ENCODE peak calls at places on chromosomes 12 and 14, in four cellular contexts. M, D, U and A are unnamed samples.

GRCh38 chr12:43921666-43922337 is 85.9 kb downstream of the TMEM117 start:
- DNase-seq in D (no peak), M (no peak), U (no peak), A (no peak)

GRCh38 chr12:105120551-105120950 is 13.0 kb downstream of the WASHC4 start:
- DNase-seq in D (no peak), U (no peak), M (no peak), A (no peak)

GRCh38 chr14:98591161-98591560 is 680.8 kb downstream of the BCL11B start:
- DNase-seq in M (no peak), D (no peak), U (no peak), A (no peak)

GRCh38 chr12:124449623-124450375 is 117.6 kb downstream of the NCOR2 start:
- DNase-seq in U (peak; percentile 46), D (no peak), M (no peak), A (no peak)

GRCh38 chr14:86257973-86258372 is 728.0 kb downstream of the FLRT2 start:
- DNase-seq in U (no peak), M (no peak), D (no peak), A (no peak)

GRCh38 chr12:124554429-124555029 is 12.9 kb downstream of the NCOR2 start:
- DNase-seq in M (no peak), U (peak; percentile 69), D (no peak), A (peak; percentile 48)

GRCh38 chr14:90567991-90568390 is 171.2 kb downstream of the CALM1 start:
- DNase-seq in U (peak; percentile 26), D (no peak), M (no peak), A (no peak)

GRCh38 chr14:33317675-33318074 is 379.0 kb downstream of the NPAS3 start:
- DNase-seq in D (no peak), M (no peak), U (no peak), A (no peak)

GRCh38 chr14:81517798-81518398 is 15.8 kb downstream of the SEL1L start:
- DNase-seq in U (no peak), M (peak; percentile 39), D (no peak), A (peak; percentile 60)

GRCh38 chr14:81523016-81523415 is 10.6 kb downstream of the SEL1L start:
- DNase-seq in M (no peak), D (no peak), U (no peak), A (no peak)

GRCh38 chr14:81519200-81519998 is 14.3 kb downstream of the SEL1L start:
- DNase-seq in U (no peak), M (no peak), D (no peak), A (no peak)

GRCh38 chr14:81521356-81521755 is 12.3 kb downstream of the SEL1L start:
- DNase-seq in U (no peak), M (no peak), D (no peak), A (no peak)

DNA sequence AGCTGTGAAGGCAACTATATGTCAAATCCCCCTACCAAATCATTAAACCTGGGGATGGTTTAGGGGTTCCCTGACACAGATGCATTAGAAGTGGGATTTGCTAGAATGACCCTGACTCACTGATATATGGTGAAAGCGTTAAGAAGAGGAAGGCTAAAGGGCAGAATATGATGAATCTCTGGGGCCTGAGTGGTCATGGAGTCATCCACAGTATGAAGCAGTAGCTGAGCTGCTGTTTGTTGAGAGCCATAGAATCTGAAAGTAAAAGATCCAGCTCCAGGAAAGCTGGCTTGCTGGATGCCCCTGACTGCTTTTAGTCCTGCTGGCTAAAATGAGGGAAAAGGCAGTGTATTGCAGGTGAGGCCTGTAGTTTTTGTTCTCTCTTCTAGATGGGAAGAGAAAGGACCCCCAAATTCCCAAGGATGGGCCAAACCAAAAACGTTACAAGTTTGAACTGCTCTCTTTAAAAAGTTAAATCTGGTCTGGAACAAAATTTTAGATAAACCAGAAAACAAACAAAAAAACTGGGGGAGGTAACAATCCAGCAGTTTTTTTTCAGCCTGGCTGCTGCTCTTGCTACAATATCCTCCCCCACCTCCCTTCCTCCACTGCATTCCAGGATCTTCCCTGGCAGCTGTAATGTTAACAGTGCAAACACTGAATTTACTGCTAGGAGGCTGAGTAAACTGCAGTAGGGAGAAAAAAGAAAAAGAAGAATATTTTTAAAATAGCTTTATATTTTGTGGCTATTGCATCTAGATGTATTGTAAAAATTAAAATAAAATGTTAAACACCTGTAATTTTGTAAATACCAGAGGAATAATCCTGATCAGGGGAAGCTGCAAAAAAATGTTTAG is 16.5 kb downstream of the SEL1L start:
- DNase-seq in U (no peak), M (peak; percentile 67), D (no peak), A (peak; percentile 55)
- H3K27ac ChIP-seq in U (peak overlapping the region; percentile 69), M (peak overlapping the region; percentile 37), D (peak overlapping the region; percentile 4), A (peak overlapping the region; percentile 16)

DNA sequence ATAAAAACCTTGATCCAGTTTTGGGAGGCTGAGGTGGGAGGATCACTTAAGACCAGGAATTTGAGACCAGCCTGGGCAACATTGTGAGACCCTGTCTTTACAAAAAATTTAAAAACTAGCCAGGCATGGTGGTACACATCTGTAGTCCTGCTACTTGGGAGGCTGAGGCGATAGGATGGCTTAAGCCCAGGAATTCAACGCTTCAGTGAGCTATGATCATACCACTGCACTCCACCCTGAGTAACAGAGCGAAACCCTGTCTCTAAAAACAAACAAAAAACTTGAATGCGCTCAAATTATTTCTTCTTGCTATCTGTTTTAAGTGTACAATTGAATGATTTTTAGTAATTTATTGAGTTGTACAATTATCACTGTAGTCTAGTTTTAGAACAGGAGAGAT is 20.1 kb downstream of the WDR20 start:
- DNase-seq in U (no peak), M (no peak), D (no peak), A (no peak)
- H3K4me1 ChIP-seq in U (peaks cover 26% of the 10 kb centered on the region), M (peaks cover 3% of the 10 kb centered on the region), D (peaks cover 9% of the 10 kb centered on the region), A (no peaks in the 10 kb centered on the region)

DNA sequence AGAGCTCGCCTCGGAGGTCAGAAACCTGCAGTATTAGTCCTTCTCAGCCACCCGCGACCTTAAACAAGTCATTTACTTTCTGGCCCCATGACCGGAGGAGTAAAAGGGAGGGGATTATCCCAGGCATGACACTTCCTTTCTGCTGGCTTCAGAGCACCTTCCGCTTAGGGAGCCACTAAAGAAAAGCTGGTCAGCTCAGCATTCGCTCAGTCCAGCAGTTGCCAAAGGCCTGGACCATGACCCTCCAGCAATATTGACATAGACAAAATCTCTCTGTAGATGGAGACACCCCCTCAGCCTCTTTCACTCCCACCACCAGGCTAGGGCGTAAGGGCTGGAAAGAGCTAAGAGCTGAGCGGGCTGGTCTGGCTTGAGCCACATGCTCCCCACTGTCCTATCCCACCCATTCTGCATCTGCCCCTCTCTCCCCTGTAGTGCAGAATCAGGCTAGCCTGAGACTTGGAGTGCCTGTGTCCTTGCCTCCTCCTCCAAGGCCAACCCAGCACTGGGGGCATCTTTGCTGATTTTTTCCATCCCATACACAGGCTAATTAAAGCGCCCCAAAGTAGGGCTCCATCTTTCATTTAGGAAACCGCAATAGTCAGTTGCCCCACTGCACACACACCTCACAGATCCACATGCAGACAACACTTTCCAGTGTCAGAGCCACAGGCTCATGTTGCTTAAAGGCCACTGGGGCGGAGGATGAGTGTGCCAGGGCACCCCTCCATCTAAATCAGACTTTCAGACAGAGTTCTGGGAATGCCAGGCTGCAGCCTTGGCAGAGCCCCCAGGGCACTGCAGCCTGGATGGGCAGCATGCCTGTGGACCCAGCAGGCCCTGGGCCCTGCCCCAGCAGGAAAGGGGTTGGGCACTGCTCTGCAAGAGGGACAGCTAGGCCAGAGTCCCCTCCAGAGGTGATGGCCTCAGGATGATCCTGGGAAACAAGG is 4.0 kb upstream of the CPNE6 start:
- DNase-seq in D (no peak), U (peak; percentile 55), M (no peak), A (no peak)
- H3K27ac ChIP-seq in D (no peak overlapping the region), U (no peak overlapping the region), M (no peak overlapping the region), A (no peak overlapping the region)

GRCh38 chr12:110337912-110338710 is 57.1 kb downstream of the ATP2A2 start:
- DNase-seq in M (no peak), D (no peak), U (no peak), A (no peak)

GRCh38 chr12:110339184-110339952 is 58.3 kb downstream of the ATP2A2 start:
- DNase-seq in U (no peak), M (no peak), D (no peak), A (no peak)

GRCh38 chr12:110333201-110333600 is 52.2 kb downstream of the ATP2A2 start:
- DNase-seq in M (no peak), U (no peak), D (no peak), A (no peak)

GRCh38 chr12:110338754-110339153 is 57.7 kb downstream of the ATP2A2 start:
- DNase-seq in U (no peak), M (peak; percentile 28), D (no peak), A (no peak)

DNA sequence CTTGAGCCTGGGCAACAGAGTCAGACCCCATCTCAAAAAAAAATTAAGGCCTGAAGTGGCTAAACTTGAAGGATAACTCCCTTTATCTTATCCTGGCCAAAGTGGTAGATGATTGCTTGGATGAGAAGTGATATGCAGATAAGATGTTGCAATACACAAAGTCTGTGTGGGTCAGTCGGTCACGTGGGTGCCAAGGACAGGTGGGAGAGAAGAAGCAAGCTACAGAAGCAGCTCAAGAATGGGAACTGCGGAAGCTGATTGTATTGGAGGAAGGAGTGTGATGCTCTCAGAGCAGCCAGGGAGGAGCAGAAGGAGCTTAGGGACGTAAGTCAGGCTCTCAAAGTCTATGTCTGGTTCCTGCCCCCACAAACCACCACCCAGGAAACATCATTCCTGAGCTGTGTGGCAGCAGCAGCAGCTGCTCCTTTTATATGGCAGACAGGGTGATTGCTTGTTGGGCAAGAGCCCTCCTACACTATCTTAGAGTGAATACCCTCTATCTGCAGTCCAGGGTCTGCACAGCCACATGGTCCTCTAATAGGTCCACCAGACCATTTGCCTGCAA is 54.5 kb downstream of the ATP2A2 start:
- DNase-seq in U (no peak), M (no peak), D (no peak), A (no peak)
- H3K4me1 ChIP-seq in U (peaks cover 13% of the 10 kb centered on the region), M (peaks cover 2% of the 10 kb centered on the region), D (peaks cover 14% of the 10 kb centered on the region), A (peaks cover 3% of the 10 kb centered on the region)

GRCh38 chr12:67623259-67623658 is 25.3 kb upstream of the DYRK2 start:
- DNase-seq in U (no peak), D (no peak), M (no peak), A (no peak)

GRCh38 chr12:67621926-67622325 is 26.6 kb upstream of the DYRK2 start:
- DNase-seq in D (no peak), U (no peak), M (no peak), A (no peak)

GRCh38 chr12:67621112-67621511 is 27.4 kb upstream of the DYRK2 start:
- DNase-seq in D (no peak), U (no peak), M (no peak), A (no peak)

GRCh38 chr12:67618303-67618702 is 30.2 kb upstream of the DYRK2 start:
- DNase-seq in U (no peak), D (no peak), M (no peak), A (no peak)

GRCh38 chr12:67617619-67618018 is 30.9 kb upstream of the DYRK2 start:
- DNase-seq in D (no peak), M (no peak), U (no peak), A (no peak)
- H3K27ac ChIP-seq in D (no peak overlapping the region), M (no peak overlapping the region), U (no peak overlapping the region), A (no peak overlapping the region)

GRCh38 chr12:117072736-117073475 is 26.3 kb downstream of the TESC start:
- DNase-seq in M (no peak), U (peak; percentile 2), D (no peak), A (no peak)

GRCh38 chr12:117073611-117074010 is 25.6 kb downstream of the TESC start:
- DNase-seq in U (peak; percentile 9), M (no peak), D (no peak), A (no peak)

GRCh38 chr12:117069926-117070900 is 29.0 kb downstream of the TESC start:
- DNase-seq in D (no peak), M (no peak), U (peak; percentile 82), A (no peak)

GRCh38 chr12:117071009-117071408 is 28.2 kb downstream of the TESC start:
- DNase-seq in M (no peak), U (no peak), D (no peak), A (no peak)

GRCh38 chr12:117072106-117072505 is 27.1 kb downstream of the TESC start:
- DNase-seq in D (no peak), M (no peak), U (peak; percentile 15), A (no peak)
- H3K4me1 ChIP-seq in D (no peaks in the 10 kb centered on the region), M (no peaks in the 10 kb centered on the region), U (peaks cover 42% of the 10 kb centered on the region), A (peaks cover 5% of the 10 kb centered on the region)

GRCh38 chr12:78396538-78396937 is 468.0 kb upstream of the SYT1 start:
- DNase-seq in U (no peak), D (no peak), M (no peak), A (no peak)
- H3K27ac ChIP-seq in U (no peak overlapping the region), D (no peak overlapping the region), M (no peak overlapping the region), A (no peak overlapping the region)